ENCODE peak calls at places on chromosomes 1 and 21, in ten cellular contexts. One of them, this sample, is unnamed. For H3K4me1, the result is how much of the 10 kb centered on the place peaks cover.

GRCh38 chr1:84366786-84367185 is 31.5 kb upstream of the DNASE2B start:
- DNase-seq in tibial artery: no peak
- DNase-seq in heart left ventricle: no peak
- DNase-seq in lung: no peak
- DNase-seq in psoas muscle: no peak
- DNase-seq in CD8-positive, alpha-beta T cell: no peak
- DNase-seq in BE2C: no peak
- DNase-seq in ascending aorta: no peak
- DNase-seq in PC-9: no peak
- DNase-seq in prostate gland: no peak
- DNase-seq in this sample: peak

GRCh38 chr1:11012260-11013159 is at the start of gene TARDBP:
- DNase-seq in PC-9: peak
- DNase-seq in ascending aorta: peak
- DNase-seq in tibial artery: peak
- DNase-seq in lung: peak
- DNase-seq in prostate gland: peak
- DNase-seq in psoas muscle: peak
- DNase-seq in CD8-positive, alpha-beta T cell: peak
- DNase-seq in BE2C: peak
- DNase-seq in heart left ventricle: peak
- DNase-seq in this sample: peak

GRCh38 chr1:17861685-17862084 is 106.6 kb downstream of the ACTL8 start:
- DNase-seq in psoas muscle: no peak
- DNase-seq in CD8-positive, alpha-beta T cell: no peak
- DNase-seq in lung: no peak
- DNase-seq in heart left ventricle: no peak
- DNase-seq in tibial artery: no peak
- DNase-seq in PC-9: no peak
- DNase-seq in ascending aorta: no peak
- DNase-seq in BE2C: peak
- DNase-seq in prostate gland: no peak
- DNase-seq in this sample: peak

GRCh38 chr1:54460346-54460745 is 54.2 kb upstream of the SSBP3 start:
- DNase-seq in BE2C: no peak
- DNase-seq in CD8-positive, alpha-beta T cell: peak
- DNase-seq in lung: no peak
- DNase-seq in heart left ventricle: no peak
- DNase-seq in ascending aorta: no peak
- DNase-seq in tibial artery: no peak
- DNase-seq in prostate gland: no peak
- DNase-seq in psoas muscle: no peak
- DNase-seq in PC-9: no peak
- DNase-seq in this sample: no peak

GRCh38 chr21:34944015-34944755 is 104.9 kb downstream of the RUNX1 start:
- DNase-seq in lung: no peak
- DNase-seq in PC-9: no peak
- DNase-seq in psoas muscle: no peak
- DNase-seq in prostate gland: no peak
- DNase-seq in tibial artery: no peak
- DNase-seq in CD8-positive, alpha-beta T cell: no peak
- DNase-seq in ascending aorta: no peak
- DNase-seq in heart left ventricle: no peak
- DNase-seq in BE2C: no peak
- DNase-seq in this sample: no peak

GRCh38 chr1:18794066-18794465 is 65.4 kb downstream of the TAS1R2 start:
- DNase-seq in lung: no peak
- DNase-seq in ascending aorta: no peak
- DNase-seq in tibial artery: no peak
- DNase-seq in heart left ventricle: no peak
- DNase-seq in prostate gland: no peak
- DNase-seq in PC-9: no peak
- DNase-seq in CD8-positive, alpha-beta T cell: no peak
- DNase-seq in psoas muscle: no peak
- DNase-seq in BE2C: no peak
- DNase-seq in this sample: no peak

GRCh38 chr21:37232274-37233018 is 34.7 kb downstream of the VPS26C start:
- DNase-seq in psoas muscle: no peak
- DNase-seq in prostate gland: no peak
- DNase-seq in tibial artery: no peak
- DNase-seq in BE2C: no peak
- DNase-seq in ascending aorta: no peak
- DNase-seq in heart left ventricle: no peak
- DNase-seq in PC-9: no peak
- DNase-seq in CD8-positive, alpha-beta T cell: no peak
- DNase-seq in lung: no peak
- DNase-seq in this sample: no peak

GRCh38 chr1:52569333-52570265 is 16.7 kb upstream of the TUT4 start:
- DNase-seq in prostate gland: no peak
- DNase-seq in PC-9: no peak
- DNase-seq in lung: no peak
- DNase-seq in psoas muscle: no peak
- DNase-seq in heart left ventricle: no peak
- DNase-seq in tibial artery: no peak
- DNase-seq in CD8-positive, alpha-beta T cell: no peak
- DNase-seq in BE2C: no peak
- DNase-seq in ascending aorta: no peak
- DNase-seq in this sample: no peak

GRCh38 chr1:98001764-98002163 is 80.9 kb upstream of the DPYD start:
- DNase-seq in tibial artery: no peak
- DNase-seq in CD8-positive, alpha-beta T cell: no peak
- DNase-seq in BE2C: no peak
- DNase-seq in ascending aorta: no peak
- DNase-seq in prostate gland: no peak
- DNase-seq in psoas muscle: no peak
- DNase-seq in PC-9: no peak
- DNase-seq in lung: no peak
- DNase-seq in heart left ventricle: no peak
- DNase-seq in this sample: no peak

GRCh38 chr1:77536813-77537212 is 145.6 kb downstream of the ZZZ3 start:
- DNase-seq in lung: no peak
- DNase-seq in PC-9: no peak
- DNase-seq in BE2C: no peak
- DNase-seq in CD8-positive, alpha-beta T cell: no peak
- DNase-seq in prostate gland: no peak
- DNase-seq in heart left ventricle: no peak
- DNase-seq in ascending aorta: no peak
- DNase-seq in tibial artery: no peak
- DNase-seq in psoas muscle: no peak
- DNase-seq in this sample: peak

GRCh38 chr1:50929376-50929958 is 30.6 kb downstream of the FAF1 start:
- DNase-seq in heart left ventricle: no peak
- DNase-seq in tibial artery: no peak
- DNase-seq in BE2C: no peak
- DNase-seq in CD8-positive, alpha-beta T cell: no peak
- DNase-seq in psoas muscle: no peak
- DNase-seq in prostate gland: no peak
- DNase-seq in lung: no peak
- DNase-seq in ascending aorta: no peak
- DNase-seq in PC-9: no peak
- DNase-seq in this sample: peak

GRCh38 chr1:9399510-9400424 is 107.1 kb downstream of the SPSB1 start:
- DNase-seq in tibial artery: peak
- DNase-seq in BE2C: no peak
- DNase-seq in psoas muscle: peak
- DNase-seq in heart left ventricle: peak
- DNase-seq in PC-9: no peak
- DNase-seq in ascending aorta: peak
- DNase-seq in CD8-positive, alpha-beta T cell: no peak
- DNase-seq in lung: no peak
- DNase-seq in prostate gland: no peak
- DNase-seq in this sample: peak
- H3K4me1 ChIP-seq in tibial artery: under half
- H3K4me1 ChIP-seq in BE2C: under half
- H3K4me1 ChIP-seq in psoas muscle: under half
- H3K4me1 ChIP-seq in heart left ventricle: under half
- H3K4me1 ChIP-seq in PC-9: under half
- H3K4me1 ChIP-seq in ascending aorta: under half
- H3K4me1 ChIP-seq in CD8-positive, alpha-beta T cell: under half
- H3K4me1 ChIP-seq in lung: under half
- H3K4me1 ChIP-seq in prostate gland: under half
- H3K4me1 ChIP-seq in this sample: under half

GRCh38 chr1:13513885-13514546 is at the start of gene LRRC38:
- DNase-seq in PC-9: no peak
- DNase-seq in lung: no peak
- DNase-seq in ascending aorta: no peak
- DNase-seq in tibial artery: no peak
- DNase-seq in psoas muscle: peak
- DNase-seq in prostate gland: no peak
- DNase-seq in heart left ventricle: peak
- DNase-seq in CD8-positive, alpha-beta T cell: no peak
- DNase-seq in BE2C: no peak
- DNase-seq in this sample: no peak
- TF ChIP-seq CTCF in PC-9: no peak
- TF ChIP-seq CTCF in lung: no peak
- TF ChIP-seq CTCF in ascending aorta: no peak
- TF ChIP-seq CTCF in tibial artery: no peak
- TF ChIP-seq CTCF in psoas muscle: peak
- TF ChIP-seq CTCF in prostate gland: no peak
- TF ChIP-seq CTCF in heart left ventricle: no peak
- TF ChIP-seq CTCF in CD8-positive, alpha-beta T cell: no peak
- TF ChIP-seq CTCF in BE2C: no peak
- TF ChIP-seq CTCF in this sample: no peak

GRCh38 chr21:45431781-45432572 is 27.0 kb downstream of the COL18A1 start:
- DNase-seq in PC-9: no peak
- DNase-seq in CD8-positive, alpha-beta T cell: no peak
- DNase-seq in psoas muscle: no peak
- DNase-seq in prostate gland: no peak
- DNase-seq in heart left ventricle: no peak
- DNase-seq in lung: no peak
- DNase-seq in tibial artery: no peak
- DNase-seq in ascending aorta: no peak
- DNase-seq in BE2C: no peak
- DNase-seq in this sample: peak

GRCh38 chr21:45432575-45433255 is 27.8 kb downstream of the COL18A1 start:
- DNase-seq in psoas muscle: no peak
- DNase-seq in heart left ventricle: peak
- DNase-seq in ascending aorta: no peak
- DNase-seq in tibial artery: peak
- DNase-seq in CD8-positive, alpha-beta T cell: no peak
- DNase-seq in PC-9: no peak
- DNase-seq in prostate gland: no peak
- DNase-seq in BE2C: no peak
- DNase-seq in lung: no peak
- DNase-seq in this sample: peak

GRCh38 chr21:45428534-45428933 is 23.6 kb downstream of the COL18A1 start:
- DNase-seq in lung: no peak
- DNase-seq in psoas muscle: no peak
- DNase-seq in PC-9: no peak
- DNase-seq in prostate gland: no peak
- DNase-seq in tibial artery: no peak
- DNase-seq in BE2C: no peak
- DNase-seq in heart left ventricle: no peak
- DNase-seq in ascending aorta: no peak
- DNase-seq in CD8-positive, alpha-beta T cell: no peak
- DNase-seq in this sample: no peak

GRCh38 chr21:45429221-45430164 is 24.5 kb downstream of the COL18A1 start:
- DNase-seq in BE2C: no peak
- DNase-seq in psoas muscle: no peak
- DNase-seq in heart left ventricle: no peak
- DNase-seq in CD8-positive, alpha-beta T cell: no peak
- DNase-seq in lung: no peak
- DNase-seq in ascending aorta: no peak
- DNase-seq in prostate gland: no peak
- DNase-seq in PC-9: no peak
- DNase-seq in tibial artery: no peak
- DNase-seq in this sample: no peak

DNA sequence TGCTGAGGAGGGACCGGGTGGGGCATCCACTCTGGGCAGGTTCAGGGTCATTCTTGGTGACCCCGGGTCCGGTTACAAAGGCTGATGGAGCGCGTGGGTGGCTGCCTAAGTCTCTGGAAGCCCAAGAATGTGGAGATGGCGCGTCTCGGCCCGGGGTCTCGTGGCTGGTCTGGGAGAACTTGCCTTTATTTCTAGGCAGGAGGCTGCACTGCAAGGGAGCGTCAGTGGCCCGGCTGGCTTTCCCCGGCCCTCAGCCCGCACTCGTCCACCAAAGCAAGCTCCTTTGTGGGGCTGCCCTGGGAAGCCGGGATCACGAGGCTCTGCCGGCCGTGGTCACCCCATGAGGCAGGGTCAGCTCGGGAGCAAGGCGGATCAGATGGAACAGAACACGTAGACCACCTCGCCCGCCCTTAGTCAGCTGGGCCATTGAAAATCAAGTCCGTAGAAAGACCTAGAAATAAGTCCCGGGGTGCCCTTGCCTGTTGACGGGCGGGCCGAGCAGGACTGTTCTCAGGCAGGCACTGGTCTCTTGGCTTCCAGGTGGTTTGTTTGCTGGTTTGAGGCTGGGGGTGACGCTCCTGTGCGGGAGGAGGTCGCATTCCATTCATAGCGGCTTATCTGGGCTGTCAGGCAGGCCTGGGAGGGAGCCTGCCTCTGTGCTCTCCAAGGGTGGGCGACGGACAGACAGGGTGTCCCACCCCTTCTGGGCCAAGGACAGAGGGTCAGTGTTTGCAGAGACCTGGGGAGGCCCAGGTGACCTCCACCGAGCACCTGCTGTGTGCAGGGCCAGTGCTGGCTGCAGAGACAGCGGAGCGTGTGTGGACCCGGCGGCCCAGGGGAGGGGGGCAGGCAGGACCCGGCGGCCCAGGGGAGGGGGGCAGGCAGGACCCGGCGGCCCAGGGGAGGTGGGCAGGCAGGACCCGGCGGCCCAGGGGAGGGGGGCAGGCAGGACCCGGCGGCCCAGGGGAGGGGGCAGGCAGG is 25.8 kb downstream of the COL18A1 start:
- DNase-seq in ascending aorta: no peak
- DNase-seq in psoas muscle: no peak
- DNase-seq in prostate gland: no peak
- DNase-seq in tibial artery: no peak
- DNase-seq in CD8-positive, alpha-beta T cell: no peak
- DNase-seq in PC-9: no peak
- DNase-seq in BE2C: no peak
- DNase-seq in lung: no peak
- DNase-seq in heart left ventricle: no peak
- DNase-seq in this sample: no peak
- H3K4me1 ChIP-seq in ascending aorta: under half
- H3K4me1 ChIP-seq in psoas muscle: under half
- H3K4me1 ChIP-seq in prostate gland: under half
- H3K4me1 ChIP-seq in tibial artery: half or more
- H3K4me1 ChIP-seq in CD8-positive, alpha-beta T cell: under half
- H3K4me1 ChIP-seq in PC-9: under half
- H3K4me1 ChIP-seq in BE2C: under half
- H3K4me1 ChIP-seq in lung: under half
- H3K4me1 ChIP-seq in heart left ventricle: under half
- H3K4me1 ChIP-seq in this sample: under half

GRCh38 chr1:30251451-30251850 is 471.9 kb downstream of the MATN1 start:
- DNase-seq in prostate gland: no peak
- DNase-seq in lung: no peak
- DNase-seq in heart left ventricle: no peak
- DNase-seq in ascending aorta: no peak
- DNase-seq in CD8-positive, alpha-beta T cell: no peak
- DNase-seq in tibial artery: no peak
- DNase-seq in psoas muscle: no peak
- DNase-seq in PC-9: no peak
- DNase-seq in BE2C: no peak
- DNase-seq in this sample: no peak
- TF ChIP-seq CTCF in prostate gland: no peak
- TF ChIP-seq CTCF in lung: no peak
- TF ChIP-seq CTCF in heart left ventricle: no peak
- TF ChIP-seq CTCF in ascending aorta: no peak
- TF ChIP-seq CTCF in CD8-positive, alpha-beta T cell: no peak
- TF ChIP-seq CTCF in tibial artery: no peak
- TF ChIP-seq CTCF in psoas muscle: no peak
- TF ChIP-seq CTCF in PC-9: no peak
- TF ChIP-seq CTCF in BE2C: no peak
- TF ChIP-seq CTCF in this sample: no peak